ENCODE peak calls at places on chromosomes 16 and 17, in six cellular contexts. E, C, A, O, J and B are unnamed samples.

GRCh38 chr17:49190932-49191331 is 19.4 kb downstream of the GNGT2 start:
- DNase-seq in E (no peak), C (no peak), A (no peak), O (no peak), J (no peak), B (no peak)

GRCh38 chr17:60750645-60751044 is 73.0 kb downstream of the BCAS3 start:
- DNase-seq in E (no peak), C (no peak), A (no peak), O (no peak), J (no peak), B (no peak)

GRCh38 chr17:57408064-57408811 is 151.9 kb downstream of the MSI2 start:
- DNase-seq in E (no peak), C (peak; percentile 71), A (peak; percentile 6), O (no peak), J (no peak), B (peak; percentile 26)

GRCh38 chr17:42050360-42051012 is at the start of gene C17orf113:
- DNase-seq in E (peak; percentile 62), C (peak; percentile 78), A (peak; percentile 48), O (peak; percentile 75), J (peak; percentile 86), B (peak; percentile 20)

GRCh38 chr16:66044616-66045015 is 321.9 kb upstream of the CDH5 start:
- DNase-seq in E (no peak), C (no peak), A (no peak), O (no peak), J (no peak), B (no peak)

GRCh38 chr16:14434860-14435259 is 195.2 kb downstream of the PARN start:
- DNase-seq in E (no peak), C (peak; percentile 49), A (no peak), O (no peak), J (no peak), B (no peak)

GRCh38 chr17:56681561-56682266 is 88.2 kb downstream of the NOG start:
- DNase-seq in E (no peak), C (no peak), A (no peak), O (no peak), J (no peak), B (no peak)

GRCh38 chr16:59574296-59574695 is 840.2 kb upstream of the GOT2 start:
- DNase-seq in E (no peak), C (no peak), A (no peak), O (no peak), J (no peak), B (no peak)

GRCh38 chr17:29569245-29569950 is 897 bp downstream of the TP53I13 start:
- DNase-seq in E (no peak), C (no peak), A (no peak), O (peak; percentile 59), J (peak; percentile 60), B (no peak)

GRCh38 chr17:79749156-79749815 is 18.5 kb downstream of the ENPP7 start:
- DNase-seq in E (no peak), C (no peak), A (no peak), O (no peak), J (no peak), B (peak; percentile 74)

GRCh38 chr17:2283302-2283701 is 20.3 kb downstream of the SMG6 start:
- DNase-seq in E (no peak), C (no peak), A (no peak), O (no peak), J (no peak), B (no peak)

GRCh38 chr17:77322534-77323412 is 182.0 kb downstream of the SEC14L1 start:
- DNase-seq in E (peak; percentile 71), C (peak; percentile 70), A (no peak), O (peak; percentile 95), J (peak; percentile 97), B (peak; percentile 53)

GRCh38 chr16:1961651-1962067 is 2.3 kb downstream of the NDUFB10 start:
- DNase-seq in E (no peak), C (no peak), A (no peak), O (no peak), J (no peak), B (peak; percentile 60)

GRCh38 chr16:58384437-58385055 is 7.7 kb upstream of the GINS3 start:
- DNase-seq in E (no peak), C (no peak), A (no peak), O (no peak), J (no peak), B (no peak)

GRCh38 chr16:72884037-72884436 is 163.9 kb downstream of the ZFHX3 start:
- DNase-seq in E (no peak), C (no peak), A (no peak), O (no peak), J (no peak), B (no peak)

GRCh38 chr17:74354123-74354522 is 7.5 kb downstream of the BTBD17 start:
- DNase-seq in E (peak; percentile 74), C (peak; percentile 95), A (peak; percentile 54), O (no peak), J (no peak), B (peak; percentile 80)

GRCh38 chr16:58000706-58001676 is at the start of gene USB1:
- DNase-seq in E (peak; percentile 89), C (peak; percentile 94), A (peak; percentile 90), O (peak; percentile 92), J (peak; percentile 96), B (peak; percentile 91)

GRCh38 chr17:81712468-81713003 is 452 bp downstream of the SLC25A10 start:
- DNase-seq in E (no peak), C (no peak), A (no peak), O (peak; percentile 62), J (no peak), B (peak; percentile 54)

GRCh38 chr17:7922499-7923289 is 6.6 kb upstream of the RNF227 start:
- DNase-seq in E (peak; percentile 90), C (peak; percentile 91), A (peak; percentile 79), O (peak; percentile 93), J (peak; percentile 94), B (no peak)

GRCh38 chr16:5446623-5447240 is 349.1 kb upstream of the EEF2KMT start:
- DNase-seq in E (no peak), C (peak; percentile 39), A (no peak), O (no peak), J (no peak), B (no peak)

GRCh38 chr16:85788819-85789218 is 10.5 kb downstream of the EMC8 start:
- DNase-seq in E (no peak), C (no peak), A (no peak), O (no peak), J (no peak), B (no peak)

GRCh38 chr17:29682987-29683386 is 60.3 kb upstream of the CORO6 start:
- DNase-seq in E (no peak), C (no peak), A (no peak), O (no peak), J (no peak), B (peak; percentile 11)

GRCh38 chr17:42675348-42675983 is 1.3 kb downstream of the PLEKHH3 start:
- DNase-seq in E (no peak), C (peak; percentile 38), A (no peak), O (no peak), J (no peak), B (no peak)

GRCh38 chr16:22814330-22815105 is 556 bp downstream of the HS3ST2 start:
- DNase-seq in E (peak; percentile 20), C (peak; percentile 57), A (no peak), O (no peak), J (peak; percentile 79), B (no peak)

GRCh38 chr17:47727704-47728036 is 5.4 kb upstream of the TBX21 start:
- DNase-seq in E (no peak), C (no peak), A (no peak), O (no peak), J (peak; percentile 44), B (no peak)

GRCh38 chr17:47726796-47727703 is 6.0 kb upstream of the TBX21 start:
- DNase-seq in E (no peak), C (no peak), A (no peak), O (no peak), J (peak; percentile 49), B (no peak)

GRCh38 chr17:47730681-47731080 is 2.4 kb upstream of the TBX21 start:
- DNase-seq in E (no peak), C (peak; percentile 17), A (no peak), O (no peak), J (peak; percentile 57), B (no peak)

GRCh38 chr17:47729486-47729885 is 3.5 kb upstream of the TBX21 start:
- DNase-seq in E (no peak), C (peak; percentile 17), A (no peak), O (no peak), J (peak; percentile 33), B (no peak)

DNA sequence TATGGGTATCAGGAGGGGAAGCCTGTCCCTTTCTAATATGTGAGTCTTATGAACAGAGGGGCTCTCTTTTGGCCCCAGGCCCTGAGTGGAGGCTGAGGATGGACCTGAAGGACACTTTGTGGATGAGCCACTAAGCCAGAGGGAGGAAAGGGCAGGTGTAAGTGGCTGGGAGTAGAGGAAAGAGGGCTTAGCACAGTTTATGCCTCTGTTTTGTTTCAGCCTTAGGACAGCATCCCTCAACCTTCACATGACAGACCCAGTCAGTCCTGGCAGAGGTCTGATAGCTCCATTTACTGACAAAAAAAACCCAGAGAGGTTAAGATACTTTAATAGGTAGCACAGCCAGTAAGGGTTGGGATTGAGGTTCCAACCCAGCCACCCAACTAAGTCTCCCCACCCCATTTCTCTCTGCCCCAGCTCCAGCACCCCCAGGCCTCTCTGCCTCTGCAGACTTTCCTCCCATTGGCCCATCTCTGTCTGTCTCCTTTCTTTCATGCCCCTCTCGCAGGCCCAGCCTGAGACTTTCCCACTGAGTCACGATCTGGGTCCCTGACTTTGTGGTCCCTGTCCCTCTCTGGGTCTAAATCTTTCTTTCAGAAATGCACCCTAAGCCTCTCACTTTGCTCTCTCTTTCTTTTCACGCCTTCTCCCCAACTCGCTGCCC is 4.7 kb upstream of the TBX21 start:
- DNase-seq in E (no peak), C (no peak), A (no peak), O (no peak), J (peak; percentile 45), B (no peak)
- H3K4me1 ChIP-seq in E (peaks cover 4% of the 10 kb centered on the region), C (no peaks in the 10 kb centered on the region), A (peaks cover 21% of the 10 kb centered on the region), O (peaks cover 5% of the 10 kb centered on the region), J (no peaks in the 10 kb centered on the region), B (no peaks in the 10 kb centered on the region)

DNA sequence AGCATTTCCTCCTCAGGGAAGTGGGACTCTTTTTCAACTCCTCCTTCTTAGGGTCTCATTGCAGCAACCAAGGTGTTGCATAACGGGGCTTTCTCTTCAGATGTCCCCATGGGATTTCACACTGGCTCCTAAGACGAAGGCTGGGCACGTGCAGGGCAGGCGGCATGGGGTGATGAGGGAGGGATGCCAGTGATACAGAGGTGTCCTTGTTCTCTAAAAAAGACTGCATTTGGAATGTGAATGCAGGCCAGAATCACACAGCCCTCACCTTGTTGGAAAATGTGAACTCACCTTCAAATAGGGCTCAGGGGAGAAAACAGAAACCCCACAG is 105.6 kb downstream of the XYLT1 start:
- DNase-seq in E (no peak), C (no peak), A (no peak), O (no peak), J (no peak), B (no peak)
- H3K4me1 ChIP-seq in E (peaks cover 32% of the 10 kb centered on the region), C (peaks cover 10% of the 10 kb centered on the region), A (peaks cover 100% of the 10 kb centered on the region), O (peaks cover 73% of the 10 kb centered on the region), J (no peaks in the 10 kb centered on the region), B (no peaks in the 10 kb centered on the region)

DNA sequence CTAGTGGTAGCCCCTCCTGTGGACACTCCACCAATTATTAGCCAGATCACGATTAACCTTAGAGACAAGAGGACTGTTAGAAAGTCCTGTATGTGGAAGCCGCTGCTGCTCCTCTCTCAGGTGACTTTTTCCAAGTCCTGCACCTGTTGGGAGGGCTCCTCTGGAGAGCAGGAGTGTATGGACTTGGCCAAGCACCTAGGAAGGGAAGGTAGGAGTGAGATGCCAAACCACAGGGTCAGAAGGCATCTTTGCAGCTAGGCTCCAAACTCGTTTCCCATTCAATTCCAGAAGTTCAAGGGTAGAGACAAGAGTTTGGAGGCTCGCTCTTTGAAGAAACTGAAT is 50.8 kb downstream of the LDHD start:
- DNase-seq in E (no peak), C (no peak), A (no peak), O (no peak), J (no peak), B (no peak)
- H3K4me1 ChIP-seq in E (peaks cover 41% of the 10 kb centered on the region), C (no peaks in the 10 kb centered on the region), A (peaks cover 33% of the 10 kb centered on the region), O (peaks cover 64% of the 10 kb centered on the region), J (no peaks in the 10 kb centered on the region), B (peaks cover 25% of the 10 kb centered on the region)

GRCh38 chr17:17513626-17514025 is 17.4 kb upstream of the RASD1 start:
- DNase-seq in E (no peak), C (no peak), A (no peak), O (no peak), J (peak; percentile 62), B (no peak)
- H3K4me1 ChIP-seq in E (peaks cover 3% of the 10 kb centered on the region), C (peaks cover 4% of the 10 kb centered on the region), A (no peaks in the 10 kb centered on the region), O (no peaks in the 10 kb centered on the region), J (no peaks in the 10 kb centered on the region), B (no peaks in the 10 kb centered on the region)